ENCODE peak calls at places on chromosomes 1 and 21, in ten cellular contexts. T, S, Z, B, P, E, O, M, X and F are unnamed samples.

GRCh38 chr1:904271-904950 is 19.3 kb upstream of the SAMD11 start:
- DNase-seq in M (peak; percentile 92), P (peak; percentile 68), O (peak; percentile 74), Z (peak; percentile 78), T (peak; percentile 92), X (peak; percentile 88), E (peak; percentile 82), S (no peak), B (peak; percentile 69), F (peak; percentile 63)

GRCh38 chr1:245444181-245444580 is 289.4 kb downstream of the KIF26B start:
- DNase-seq in S (no peak), X (no peak), O (no peak), M (no peak), E (no peak), B (no peak), Z (no peak), P (no peak), T (no peak), F (no peak)

GRCh38 chr1:154404511-154404931 is 622 bp upstream of the IL6R start:
- DNase-seq in E (no peak), T (no peak), O (no peak), X (no peak), Z (no peak), M (peak; percentile 65), P (no peak), B (no peak), S (no peak), F (no peak)

GRCh38 chr1:25556791-25557476 is 13.5 kb downstream of the LDLRAP1 start:
- DNase-seq in O (no peak), X (peak; percentile 58), P (no peak), S (no peak), Z (peak; percentile 20), M (no peak), E (no peak), B (peak; percentile 41), T (peak; percentile 64), F (no peak)

GRCh38 chr21:38170705-38171682 is 85.8 kb upstream of the KCNJ15 start:
- DNase-seq in X (no peak), P (peak; percentile 45), S (no peak), Z (no peak), E (no peak), B (peak; percentile 29), M (no peak), O (no peak), T (no peak), F (no peak)

GRCh38 chr1:225883616-225884265 is 1.6 kb upstream of the TMEM63A start:
- DNase-seq in E (no peak), T (no peak), O (no peak), P (no peak), S (no peak), Z (no peak), M (no peak), B (no peak), X (no peak), F (no peak)

GRCh38 chr1:174836543-174836942 is 163.2 kb upstream of the CACYBP start:
- DNase-seq in M (no peak), T (no peak), S (no peak), P (no peak), X (no peak), Z (no peak), E (no peak), O (no peak), B (peak; percentile 2), F (no peak)

GRCh38 chr1:160767417-160768294 is 28.3 kb upstream of the LY9 start:
- DNase-seq in M (no peak), Z (no peak), O (no peak), X (peak; percentile 45), T (no peak), B (no peak), S (no peak), E (no peak), P (no peak), F (no peak)

GRCh38 chr1:39146681-39147080 is 57.8 kb upstream of the MACF1 start:
- DNase-seq in X (no peak), T (no peak), M (no peak), B (no peak), S (no peak), O (no peak), Z (no peak), E (no peak), P (no peak), F (no peak)

GRCh38 chr1:39142394-39143060 is 62.0 kb upstream of the MACF1 start:
- DNase-seq in M (no peak), O (no peak), Z (no peak), B (no peak), X (no peak), P (no peak), E (peak; percentile 80), T (no peak), S (no peak), F (no peak)

GRCh38 chr1:39147099-39148025 is 57.1 kb upstream of the MACF1 start:
- DNase-seq in E (no peak), P (peak; percentile 51), B (no peak), M (no peak), S (no peak), Z (no peak), X (no peak), O (no peak), T (no peak), F (no peak)

GRCh38 chr1:39145651-39145970 is 58.9 kb upstream of the MACF1 start:
- DNase-seq in O (no peak), Z (no peak), E (no peak), B (no peak), X (no peak), S (no peak), P (no peak), M (no peak), T (no peak), F (no peak)

DNA sequence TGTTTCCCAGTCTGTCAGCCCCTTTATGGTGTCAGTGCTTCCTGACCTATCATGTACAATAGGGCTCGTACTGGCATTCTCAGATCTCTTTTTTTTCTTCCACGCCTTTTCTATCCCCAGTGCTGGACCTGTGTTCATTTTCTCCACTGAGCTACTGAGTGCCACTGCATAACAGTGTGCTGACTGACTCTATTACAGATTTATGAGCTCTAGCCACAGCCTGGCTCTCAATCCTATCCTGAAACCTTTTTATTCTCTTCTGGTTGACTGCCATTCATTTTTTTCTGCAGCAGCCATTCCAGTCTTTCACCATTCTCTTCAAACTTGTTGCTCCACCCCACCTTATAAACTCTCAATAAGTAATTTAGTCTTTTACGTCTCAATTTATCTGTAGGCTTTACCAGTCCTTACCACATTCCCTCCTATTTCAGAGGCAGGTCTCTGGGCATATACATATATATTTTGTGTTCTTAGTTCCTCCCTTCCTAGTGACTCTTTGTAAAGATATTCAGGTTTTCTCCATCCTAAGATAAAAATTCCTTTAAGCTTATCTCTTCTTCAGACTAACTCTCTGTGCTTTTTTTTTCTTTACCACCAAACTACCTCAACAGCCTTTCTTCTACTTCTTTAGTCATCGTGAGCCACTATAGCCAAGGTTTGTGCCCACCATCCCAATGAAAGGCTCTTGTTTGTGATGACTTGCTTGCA is 59.4 kb upstream of the MACF1 start:
- DNase-seq in M (no peak), S (no peak), O (no peak), Z (no peak), B (peak; percentile 58), T (no peak), P (no peak), E (no peak), X (no peak), F (no peak)
- H3K27ac ChIP-seq in M (no peak overlapping the region), S (no peak overlapping the region), O (no peak overlapping the region), Z (no peak overlapping the region), B (peak overlapping the region; percentile 68), T (no peak overlapping the region), P (no peak overlapping the region), E (no peak overlapping the region), X (no peak overlapping the region), F (no peak overlapping the region)

DNA sequence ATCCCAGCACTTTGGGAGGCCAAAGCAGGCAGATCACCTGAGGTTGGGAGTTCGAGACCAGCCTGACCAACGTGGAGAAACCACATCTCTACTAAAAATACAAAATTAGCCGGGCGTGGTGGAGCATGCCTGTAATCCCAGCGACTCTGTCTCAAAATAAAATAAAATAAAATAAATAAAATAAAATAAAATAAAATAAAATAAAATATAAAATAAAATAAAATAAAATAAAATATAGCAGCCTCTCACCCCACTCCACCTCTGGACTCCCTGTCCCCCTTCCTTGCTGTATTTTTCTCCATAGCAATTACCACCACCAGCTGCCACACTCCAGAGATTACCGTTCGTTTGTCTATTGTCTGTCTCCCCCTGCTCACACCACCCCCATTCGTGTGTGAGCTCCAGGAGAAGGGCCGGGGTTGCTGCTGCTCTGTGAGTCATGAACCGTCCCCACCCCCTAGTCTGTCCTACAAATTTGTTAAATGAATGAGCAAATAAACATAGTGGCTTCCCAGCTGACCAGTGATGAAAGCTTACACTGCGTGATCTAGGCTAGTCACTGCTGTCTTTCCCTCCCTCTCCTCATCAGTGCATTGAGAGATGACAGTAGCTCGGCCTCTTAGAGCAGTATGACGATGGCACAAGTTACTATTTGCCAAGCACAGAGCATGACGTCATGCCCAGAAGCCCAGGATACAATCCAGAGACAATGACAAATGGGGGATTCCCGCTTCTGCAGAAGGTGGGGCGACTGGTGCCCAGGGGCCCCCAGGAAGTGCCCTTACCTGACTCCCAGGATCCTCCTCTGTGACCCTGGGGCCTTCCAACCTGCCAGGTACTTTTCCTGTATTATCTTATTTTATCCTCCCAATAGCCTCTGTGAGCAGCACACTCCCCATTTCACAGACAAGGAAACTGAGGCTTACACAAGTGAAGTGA is 8.3 kb upstream of the EPHA2 start:
- DNase-seq in P (peak; percentile 88), E (no peak), O (no peak), B (peak; percentile 100), Z (no peak), T (peak; percentile 90), S (no peak), X (no peak), M (no peak), F (no peak)
- H3K27ac ChIP-seq in P (peak overlapping the region; percentile 68), E (no peak overlapping the region), O (no peak overlapping the region), B (peak overlapping the region; percentile 13), Z (no peak overlapping the region), T (peak overlapping the region; percentile 90), S (no peak overlapping the region), X (no peak overlapping the region), M (no peak overlapping the region), F (no peak overlapping the region)

DNA sequence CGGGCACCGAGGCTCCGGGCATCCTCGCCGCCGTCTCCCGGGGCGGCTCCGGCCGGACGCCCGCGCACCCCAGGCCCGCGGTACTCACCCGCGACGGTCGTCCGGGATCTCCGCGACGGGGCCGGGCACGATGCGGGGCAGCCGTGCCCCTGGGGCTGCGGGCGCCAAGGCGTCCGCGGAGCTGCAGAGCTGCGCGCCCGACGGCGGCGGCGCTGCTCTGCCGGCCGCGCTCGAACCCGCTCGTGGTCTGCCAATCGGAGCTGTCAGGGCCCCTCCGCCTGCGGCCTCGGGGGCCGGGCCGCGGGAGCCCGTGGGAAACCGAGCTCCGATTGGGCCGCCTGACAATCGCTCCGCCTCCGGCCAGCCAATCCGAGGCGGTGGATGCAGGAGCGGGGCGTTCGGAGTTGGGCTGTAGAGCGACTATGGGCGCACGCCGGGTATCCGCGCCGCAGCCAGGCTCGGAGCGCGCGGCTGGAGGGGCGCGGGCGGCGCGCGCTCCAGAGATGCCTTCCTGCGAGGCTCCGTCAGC is 100.6 kb upstream of the SOD1 start:
- DNase-seq in O (peak; percentile 97), S (no peak), E (peak; percentile 97), Z (peak; percentile 86), T (peak; percentile 97), P (peak; percentile 79), M (no peak), X (peak; percentile 90), B (peak; percentile 76), F (peak; percentile 94)
- H3K27ac ChIP-seq in O (peak overlapping the region; percentile 71), S (no peak overlapping the region), E (no peak overlapping the region), Z (no peak overlapping the region), T (no peak overlapping the region), P (no peak overlapping the region), M (no peak overlapping the region), X (peak overlapping the region; percentile 1), B (no peak overlapping the region), F (peak overlapping the region; percentile 70)

DNA sequence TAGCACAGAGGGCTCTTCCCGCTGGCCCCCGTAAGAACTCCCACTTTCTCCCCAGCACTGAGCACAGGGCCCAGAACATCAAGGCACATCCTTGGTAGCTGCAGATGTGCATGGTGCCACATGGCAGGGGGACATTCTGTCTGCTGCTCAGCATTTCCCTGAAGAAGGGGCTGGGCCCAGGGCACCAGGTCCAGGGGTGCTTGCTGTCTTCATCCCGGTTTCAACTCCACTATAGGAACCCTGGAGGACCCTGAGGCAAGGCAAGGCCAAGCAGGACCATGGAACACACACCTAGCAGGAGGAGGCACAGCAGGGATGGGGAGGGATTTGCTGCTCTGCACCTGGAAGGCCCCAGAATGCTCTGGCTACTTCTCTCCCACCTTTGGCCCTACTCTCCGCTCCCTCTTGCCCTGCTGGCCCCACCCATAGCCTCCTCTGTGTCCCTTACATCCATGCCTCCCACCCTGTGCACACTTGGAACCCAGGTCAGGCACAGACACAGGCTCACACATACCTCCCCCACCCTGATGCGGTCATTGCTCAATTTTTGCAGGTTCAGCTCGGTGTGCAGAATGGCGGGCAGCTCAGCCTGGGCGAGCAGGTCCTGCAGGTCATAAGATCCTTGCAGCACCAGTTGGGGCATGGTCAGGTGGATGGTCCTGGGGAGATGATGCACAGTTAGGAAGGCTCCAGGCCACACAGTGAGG is 10.1 kb downstream of the AGT start:
- DNase-seq in P (no peak), M (no peak), S (no peak), B (no peak), Z (no peak), T (no peak), E (no peak), X (no peak), O (no peak), F (no peak)
- H3K27ac ChIP-seq in P (no peak overlapping the region), M (no peak overlapping the region), S (no peak overlapping the region), B (no peak overlapping the region), Z (no peak overlapping the region), T (no peak overlapping the region), E (no peak overlapping the region), X (no peak overlapping the region), O (no peak overlapping the region), F (no peak overlapping the region)